ENCODE peak calls at places on chromosome 5, in five cellular contexts. C, B, O, K and J are unnamed samples.

GRCh38 chr5:141843156-141843927 is 34.9 kb downstream of the PCDH1 start:
- DNase-seq in C (no peak), B (no peak), O (no peak), K (no peak), J (no peak)

GRCh38 chr5:38681024-38681805 is 124.8 kb upstream of the LIFR start:
- DNase-seq in C (no peak), B (no peak), O (no peak), K (no peak), J (no peak)

GRCh38 chr5:37272564-37272963 is 23.4 kb upstream of the CPLANE1 start:
- DNase-seq in C (no peak), B (no peak), O (no peak), K (no peak), J (peak)

GRCh38 chr5:35246928-35247644 is 16.8 kb upstream of the PRLR start:
- DNase-seq in C (peak), B (no peak), O (peak), K (no peak), J (no peak)

GRCh38 chr5:91065541-91065940 is 317.6 kb downstream of the ARRDC3 start:
- DNase-seq in C (no peak), B (no peak), O (no peak), K (no peak), J (no peak)

GRCh38 chr5:169956756-169957155 is 23.5 kb downstream of the INSYN2B start:
- DNase-seq in C (no peak), B (no peak), O (no peak), K (no peak), J (no peak)

GRCh38 chr5:141889282-141889871 is 11.2 kb upstream of the PCDH1 start:
- DNase-seq in C (no peak), B (no peak), O (no peak), K (no peak), J (no peak)

GRCh38 chr5:178296066-178296465 is 63.5 kb upstream of the PHYKPL start:
- DNase-seq in C (no peak), B (no peak), O (peak), K (no peak), J (no peak)

GRCh38 chr5:133820516-133820915 is 147.9 kb downstream of the C5orf15 start:
- DNase-seq in C (no peak), B (no peak), O (peak), K (no peak), J (no peak)

GRCh38 chr5:139378101-139378825 is 4.8 kb downstream of the SLC23A1 start:
- DNase-seq in C (no peak), B (no peak), O (peak), K (no peak), J (no peak)

GRCh38 chr5:142803428-142804111 is 33.4 kb downstream of the ARHGAP26 start:
- DNase-seq in C (no peak), B (no peak), O (no peak), K (no peak), J (no peak)

GRCh38 chr5:58322453-58322852 is 137.4 kb downstream of the PLK2 start:
- DNase-seq in C (no peak), B (no peak), O (no peak), K (no peak), J (no peak)

GRCh38 chr5:137190031-137190430 is 309.1 kb downstream of the SPOCK1 start:
- DNase-seq in C (no peak), B (no peak), O (no peak), K (no peak), J (no peak)

GRCh38 chr5:76964018-76964417 is 11.2 kb downstream of the CRHBP start:
- DNase-seq in C (no peak), B (no peak), O (no peak), K (no peak), J (no peak)

GRCh38 chr5:160508780-160509361 is 87.2 kb downstream of the PTTG1 start:
- DNase-seq in C (no peak), B (peak), O (no peak), K (peak), J (peak)

GRCh38 chr5:115389799-115390382 is 93.4 kb upstream of the CCDC112 start:
- DNase-seq in C (no peak), B (no peak), O (no peak), K (no peak), J (no peak)

GRCh38 chr5:143417503-143418139 is 14.1 kb upstream of the NR3C1 start:
- DNase-seq in C (no peak), B (no peak), O (no peak), K (no peak), J (no peak)